ENCODE peak calls at places on chromosomes 12 and 14, in nine cellular contexts. V is COR-L47; Z is stimulated activated CD4-positive, alpha-beta T cell treated with anti-CD3 and anti-CD28 coated beads, Interleukin-1b, Interleukin-23, amount 100 ng/mL, for 1 hour; F is ACHN; D is GM12865; L is KBM-7; P is effector memory CD8-positive, alpha-beta T cell; R is GDM1; N is NCI-H1105. A is an unnamed sample.

GRCh38 chr12:89513544-89513943 is 11.1 kb downstream of the GALNT4 start:
- DNase-seq in P (no peak), V (no peak), Z (no peak), L (no peak), D (no peak), N (no peak), R (no peak), F (no peak), A (no peak)

GRCh38 chr12:8887285-8887715 is 27.0 kb upstream of the PHC1 start:
- DNase-seq in N (no peak), V (no peak), F (no peak), R (no peak), P (no peak), Z (no peak), L (no peak), D (no peak), A (no peak)

GRCh38 chr12:50041461-50041860 is 15.9 kb upstream of the ASIC1 start:
- DNase-seq in D (no peak), N (no peak), Z (no peak), L (no peak), P (no peak), V (no peak), R (no peak), F (no peak), A (no peak)

GRCh38 chr12:30599631-30600030 is 96.0 kb downstream of the IPO8 start:
- DNase-seq in F (no peak), L (no peak), V (peak; percentile 21), P (no peak), D (no peak), N (peak; percentile 26), R (no peak), Z (no peak), A (no peak)

GRCh38 chr14:74554742-74555362 is 57.2 kb downstream of the LTBP2 start:
- DNase-seq in P (no peak), Z (no peak), N (no peak), F (no peak), V (no peak), L (peak; percentile 23), R (no peak), D (no peak), A (no peak)

GRCh38 chr14:76413962-76414665 is 38.2 kb downstream of the ESRRB start:
- DNase-seq in D (no peak), P (no peak), V (no peak), Z (no peak), R (no peak), L (no peak), N (no peak), F (no peak), A (no peak)

GRCh38 chr12:104249017-104249416 is 33.4 kb downstream of the TXNRD1 start:
- DNase-seq in D (no peak), Z (no peak), F (no peak), V (no peak), N (no peak), L (no peak), P (no peak), R (no peak), A (no peak)

GRCh38 chr12:11672833-11673232 is 23.4 kb downstream of the ETV6 start:
- DNase-seq in V (no peak), F (no peak), P (no peak), N (no peak), Z (no peak), R (no peak), L (no peak), D (no peak), A (no peak)

GRCh38 chr14:89185919-89186849 is 230.8 kb downstream of the FOXN3 start:
- DNase-seq in R (no peak), N (no peak), V (no peak), Z (no peak), P (no peak), D (no peak), F (no peak), L (no peak), A (no peak)

GRCh38 chr14:68578597-68578996 is 214.3 kb downstream of the ZFP36L1 start:
- DNase-seq in F (no peak), N (no peak), L (no peak), D (no peak), V (no peak), R (no peak), Z (no peak), P (no peak), A (no peak)

GRCh38 chr12:132366341-132366861 is 37.0 kb upstream of the GALNT9 start:
- DNase-seq in Z (no peak), R (no peak), D (no peak), P (no peak), L (no peak), V (no peak), N (no peak), F (no peak), A (no peak)

GRCh38 chr12:66103011-66103913 is 27.3 kb downstream of the LLPH start:
- DNase-seq in V (no peak), F (no peak), R (no peak), P (no peak), Z (no peak), D (peak; percentile 26), L (peak; percentile 21), N (no peak), A (no peak)

GRCh38 chr14:99361596-99362220 is 89.7 kb upstream of the BCL11B start:
- DNase-seq in D (no peak), F (no peak), R (no peak), P (no peak), N (no peak), L (no peak), Z (no peak), V (no peak), A (no peak)

GRCh38 chr14:23494223-23494622 is 24.7 kb downstream of the NGDN start:
- DNase-seq in R (no peak), P (no peak), L (no peak), Z (no peak), F (no peak), V (peak; percentile 65), D (no peak), N (no peak), A (no peak)

GRCh38 chr12:93748672-93749403 is 71.7 kb downstream of the CRADD start:
- DNase-seq in D (no peak), F (no peak), V (no peak), N (no peak), R (no peak), Z (no peak), L (peak; percentile 34), P (no peak), A (no peak)

GRCh38 chr14:100604709-100605108 is 17.5 kb upstream of the BEGAIN start:
- DNase-seq in L (no peak), P (no peak), Z (no peak), D (no peak), V (no peak), R (no peak), F (no peak), N (no peak), A (no peak)

GRCh38 chr12:20099395-20099976 is 268.9 kb upstream of the PDE3A start:
- DNase-seq in V (peak; percentile 17), Z (no peak), L (no peak), P (no peak), F (no peak), R (no peak), D (no peak), N (no peak), A (no peak)

GRCh38 chr12:49478949-49479664 is 59.7 kb upstream of the KCNH3 start:
- DNase-seq in R (no peak), F (no peak), Z (no peak), N (no peak), L (no peak), D (no peak), V (no peak), P (no peak), A (no peak)

GRCh38 chr12:55072093-55072492 is 52.3 kb downstream of the NEUROD4 start:
- DNase-seq in D (peak; percentile 76), P (peak; percentile 62), F (peak; percentile 61), N (peak; percentile 53), L (peak; percentile 70), Z (peak; percentile 57), R (peak; percentile 67), V (no peak), A (peak; percentile 26)

GRCh38 chr14:42556551-42556950 is 949.9 kb downstream of the LRFN5 start:
- DNase-seq in F (no peak), R (no peak), Z (no peak), N (peak; percentile 22), L (no peak), D (no peak), V (no peak), P (no peak), A (no peak)